ENCODE peak calls at places on chromosome 1, in ten cellular contexts. E is BJ, A is tibial nerve, I is cardiac fibroblast, V is thoracic aorta, L is cardiac muscle cell, K is HCT116, Z is AG04450, O is GM12865, B is H1. N is an unnamed sample.

GRCh38 chr1:178057131-178057765 is 36.7 kb upstream of the RASAL2 start:
- DNase-seq in A (no peak), L (no peak), I (no peak), V (no peak), K (no peak), Z (no peak), E (no peak), O (no peak), B (no peak), N (no peak)

GRCh38 chr1:35031103-35031452 is 667 bp downstream of the ZMYM6 start:
- DNase-seq in O (peak; percentile 57), E (no peak), Z (no peak), I (peak; percentile 37), K (no peak), B (peak; percentile 13), V (no peak), A (no peak), L (peak; percentile 19), N (no peak)

GRCh38 chr1:41021526-41022308 is at the start of gene SLFNL1:
- DNase-seq in L (peak; percentile 26), O (no peak), I (peak; percentile 53), B (no peak), A (no peak), E (no peak), V (no peak), K (no peak), Z (peak; percentile 30), N (no peak)

GRCh38 chr1:41917835-41918449 is 780 bp downstream of the HIVEP3 start:
- DNase-seq in A (no peak), E (no peak), O (peak; percentile 25), I (peak; percentile 37), V (no peak), B (no peak), L (peak; percentile 72), K (no peak), Z (no peak), N (no peak)

GRCh38 chr1:31723828-31724359 is 20.1 kb upstream of the COL16A1 start:
- DNase-seq in Z (no peak), I (peak; percentile 79), L (peak; percentile 94), A (peak; percentile 62), K (no peak), E (no peak), V (no peak), B (no peak), O (peak; percentile 44), N (no peak)

GRCh38 chr1:19636065-19636464 is 8.0 kb upstream of the NBL1 start:
- DNase-seq in E (no peak), L (no peak), B (no peak), K (no peak), A (no peak), Z (no peak), O (no peak), V (no peak), I (no peak), N (no peak)

GRCh38 chr1:152386940-152387339 is 27.1 kb downstream of the CRNN start:
- DNase-seq in L (no peak), O (no peak), K (no peak), E (no peak), B (no peak), V (no peak), A (no peak), I (no peak), Z (no peak), N (no peak)

GRCh38 chr1:231517076-231517475 is 11.4 kb upstream of the TSNAX start:
- DNase-seq in B (no peak), V (no peak), K (no peak), Z (no peak), L (no peak), A (no peak), I (no peak), O (no peak), E (no peak), N (no peak)

GRCh38 chr1:32907435-32907834 is 6.2 kb upstream of the TMEM54 start:
- DNase-seq in A (no peak), K (no peak), O (no peak), E (no peak), V (no peak), B (no peak), I (peak; percentile 68), L (peak; percentile 62), Z (no peak), N (peak; percentile 11)

GRCh38 chr1:232487236-232487635 is 142.7 kb downstream of the SIPA1L2 start:
- DNase-seq in K (no peak), Z (no peak), O (no peak), A (no peak), E (no peak), I (no peak), V (no peak), L (no peak), B (no peak), N (no peak)

GRCh38 chr1:225343618-225344017 is 84.2 kb downstream of the LBR start:
- DNase-seq in V (no peak), O (peak; percentile 7), I (peak; percentile 31), Z (no peak), L (no peak), B (no peak), A (no peak), E (no peak), K (peak; percentile 16), N (no peak)

GRCh38 chr1:84265867-84266266 is 35.6 kb upstream of the SAMD13 start:
- DNase-seq in Z (no peak), I (no peak), E (no peak), A (no peak), O (no peak), V (no peak), L (no peak), K (no peak), B (no peak), N (no peak)

GRCh38 chr1:22855668-22856606 is 116.7 kb downstream of the LACTBL1 start:
- DNase-seq in I (no peak), Z (no peak), B (no peak), O (no peak), L (no peak), K (no peak), V (no peak), A (no peak), E (no peak), N (no peak)

DNA sequence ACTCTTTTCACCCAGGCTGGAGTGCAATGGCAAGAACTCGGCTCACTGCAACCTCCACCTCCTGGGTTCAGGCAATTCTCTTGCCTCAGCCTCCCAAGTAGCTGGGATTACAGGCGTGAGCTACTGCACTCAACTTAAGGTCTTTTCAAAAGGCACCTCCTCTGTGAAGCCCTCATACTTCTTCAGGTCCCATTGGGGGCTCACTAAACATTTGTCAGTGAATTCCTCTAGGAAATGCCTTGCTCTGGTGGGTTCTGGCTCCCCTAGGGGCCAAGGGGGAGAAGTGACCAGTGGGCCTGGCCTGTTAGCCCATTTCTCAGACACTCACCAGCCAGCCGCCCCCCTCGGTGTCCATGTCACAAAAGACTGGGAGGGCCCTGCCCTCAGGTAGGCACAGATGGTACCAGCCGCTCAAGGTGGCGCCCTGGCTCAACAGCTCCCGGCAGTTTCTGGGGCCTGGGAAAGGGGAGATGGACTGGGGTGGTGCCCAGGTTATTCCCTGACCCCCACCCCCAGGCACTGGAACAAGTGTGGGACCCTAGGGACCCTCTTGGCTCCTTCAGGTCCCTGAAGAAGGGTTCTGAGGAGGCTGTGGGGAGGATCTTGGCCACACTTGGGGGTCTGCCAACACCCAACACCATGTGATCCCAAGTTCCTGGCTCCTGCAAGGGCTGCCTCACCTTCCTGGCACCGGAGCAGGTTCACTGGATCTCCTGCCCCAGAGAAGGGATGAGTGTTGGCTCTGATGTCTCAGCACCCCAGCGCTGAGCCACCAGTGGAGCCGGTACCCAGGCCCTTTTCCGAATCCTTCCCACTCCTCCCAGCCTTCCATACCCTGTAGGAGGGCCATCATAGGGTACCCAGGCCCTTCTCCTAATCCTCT is 1.6 kb downstream of the FCN3 start:
- DNase-seq in B (no peak), O (no peak), A (no peak), K (no peak), E (no peak), I (no peak), V (no peak), L (no peak), Z (no peak), N (no peak)
- TF ChIP-seq CTCF in B (peak; percentile 63), O (peak; percentile 20), A (no peak), K (peak; percentile 59), E (peak; percentile 31), I (peak; percentile 36), V (no peak), L (peak; percentile 43), Z (peak; percentile 46), N (peak; percentile 38)

GRCh38 chr1:21510885-21511578 is 1.8 kb downstream of the ALPL start:
- DNase-seq in E (no peak), Z (no peak), B (no peak), K (no peak), V (no peak), O (no peak), A (no peak), L (no peak), I (peak; percentile 48), N (no peak)
- TF ChIP-seq CTCF in E (peak; percentile 3), Z (no peak), B (peak; percentile 3), K (peak; percentile 43), V (no peak), O (no peak), A (no peak), L (peak; percentile 3), I (no peak), N (no peak)

GRCh38 chr1:156021087-156021416 is 301 bp upstream of the SSR2 start:
- DNase-seq in V (no peak), K (no peak), A (no peak), B (no peak), O (no peak), L (no peak), Z (no peak), E (no peak), I (no peak), N (no peak)

GRCh38 chr1:156021954-156022353 is 1.2 kb upstream of the SSR2 start:
- DNase-seq in A (no peak), O (no peak), E (no peak), L (no peak), I (no peak), Z (no peak), B (no peak), K (no peak), V (no peak), N (no peak)

GRCh38 chr1:156020293-156021086 is at the start of gene SSR2:
- DNase-seq in I (peak; percentile 92), A (peak; percentile 87), E (peak; percentile 57), Z (peak; percentile 83), V (peak; percentile 80), B (peak; percentile 73), O (peak; percentile 94), L (peak; percentile 95), K (peak; percentile 84), N (peak; percentile 63)

GRCh38 chr1:156026588-156026987 is 5.8 kb upstream of the SSR2 start:
- DNase-seq in I (no peak), Z (no peak), L (no peak), A (no peak), V (no peak), K (no peak), E (no peak), O (no peak), B (no peak), N (no peak)

GRCh38 chr1:156025873-156026272 is 5.1 kb upstream of the SSR2 start:
- DNase-seq in O (peak; percentile 57), B (peak; percentile 47), E (no peak), K (peak; percentile 48), L (peak; percentile 76), Z (no peak), I (peak; percentile 50), V (no peak), A (no peak), N (no peak)
- TF ChIP-seq CTCF in O (peak; percentile 80), B (peak; percentile 93), E (peak; percentile 73), K (peak; percentile 79), L (peak; percentile 83), Z (peak; percentile 71), I (peak; percentile 82), V (peak; percentile 16), A (no peak), N (peak; percentile 60)

GRCh38 chr1:67211589-67212563 is 45.6 kb downstream of the IL23R start:
- DNase-seq in A (peak; percentile 21), I (peak; percentile 50), B (no peak), E (no peak), K (peak; percentile 19), O (peak; percentile 60), V (no peak), Z (no peak), L (peak; percentile 56), N (no peak)
- TF ChIP-seq CTCF in A (no peak), I (peak; percentile 64), B (no peak), E (peak; percentile 66), K (peak; percentile 73), O (peak; percentile 57), V (peak; percentile 43), Z (peak; percentile 74), L (peak; percentile 68), N (peak; percentile 63)